ENCODE peak calls at places on chromosome 1, in four cellular contexts. D, X, B and U are unnamed samples.
A peak's percentile ranks its signal among the peaks of the same experiment; 100 is the strongest.

GRCh38 chr1:245154429-245155185 is at the start of gene KIF26B:
- DNase-seq in D (peak; percentile 67), X (peak; percentile 63), B (peak; percentile 76), U (peak; percentile 82)

GRCh38 chr1:51877434-51878306 is 857 bp downstream of the NRDC start:
- DNase-seq in D (peak; percentile 45), X (peak; percentile 53), B (peak; percentile 73), U (peak; percentile 66)

GRCh38 chr1:202129453-202130274 is 6.9 kb downstream of the GPR37L1 start:
- DNase-seq in D (no peak), X (no peak), B (no peak), U (no peak)

GRCh38 chr1:203100163-203100867 is 14.5 kb upstream of the MYOG start:
- DNase-seq in D (no peak), X (no peak), B (no peak), U (no peak)

GRCh38 chr1:17676387-17677060 is 78.6 kb upstream of the ACTL8 start:
- DNase-seq in D (no peak), X (no peak), B (peak; percentile 34), U (no peak)

GRCh38 chr1:229164836-229165285 is 106.0 kb upstream of the RAB4A start:
- DNase-seq in D (no peak), X (no peak), B (no peak), U (no peak)

GRCh38 chr1:205107327-205107726 is 14.5 kb downstream of the RBBP5 start:
- DNase-seq in D (no peak), X (no peak), B (no peak), U (no peak)

GRCh38 chr1:33119050-33119449 is 38.1 kb downstream of the AZIN2 start:
- DNase-seq in D (no peak), X (no peak), B (no peak), U (no peak)

GRCh38 chr1:24914226-24915069 is 15.6 kb downstream of the RUNX3 start:
- DNase-seq in D (no peak), X (peak; percentile 70), B (peak; percentile 66), U (no peak)

GRCh38 chr1:161480381-161481035 is 24.7 kb upstream of the FCGR2A start:
- DNase-seq in D (peak; percentile 86), X (no peak), B (no peak), U (no peak)

GRCh38 chr1:41509270-41509671 is 24.8 kb upstream of the EDN2 start:
- DNase-seq in D (no peak), X (no peak), B (no peak), U (no peak)

GRCh38 chr1:160400284-160400645 is at the start of gene VANGL2:
- DNase-seq in D (peak; percentile 38), X (peak; percentile 44), B (peak; percentile 35), U (peak; percentile 81)

GRCh38 chr1:228377664-228378452 is 28.8 kb downstream of the TRIM11 start:
- DNase-seq in D (no peak), X (no peak), B (no peak), U (no peak)

GRCh38 chr1:22708777-22709176 is 1.9 kb upstream of the EPHB2 start:
- DNase-seq in D (no peak), X (no peak), B (no peak), U (no peak)

GRCh38 chr1:77354996-77355395 is 73.2 kb downstream of the AK5 start:
- DNase-seq in D (no peak), X (no peak), B (peak; percentile 18), U (peak; percentile 52)

GRCh38 chr1:45299981-45300668 is 26.6 kb upstream of the HPDL start:
- DNase-seq in D (peak; percentile 44), X (peak; percentile 49), B (peak; percentile 86), U (peak; percentile 89)

GRCh38 chr1:166089804-166090203 is 77.0 kb downstream of the FAM78B start:
- DNase-seq in D (no peak), X (no peak), B (no peak), U (no peak)

GRCh38 chr1:176195547-176195946 is 11.5 kb downstream of the COP1 start:
- DNase-seq in D (no peak), X (no peak), B (no peak), U (no peak)

GRCh38 chr1:176241385-176242015 is 34.4 kb upstream of the COP1 start:
- DNase-seq in D (peak; percentile 89), X (peak; percentile 3), B (peak; percentile 96), U (peak; percentile 80)

GRCh38 chr1:199898654-199899053 is 128.9 kb upstream of the NR5A2 start:
- DNase-seq in D (no peak), X (peak; percentile 15), B (peak; percentile 6), U (no peak)

GRCh38 chr1:69671363-69672010 is 103.8 kb downstream of the LRRC7 start:
- DNase-seq in D (peak; percentile 8), X (peak; percentile 70), B (peak; percentile 22), U (no peak)

GRCh38 chr1:153534933-153535663 is 693 bp downstream of the S100A6 start:
- DNase-seq in D (no peak), X (no peak), B (peak; percentile 75), U (peak; percentile 63)

GRCh38 chr1:17161137-17161700 is 42.0 kb upstream of the PADI2 start:
- DNase-seq in D (no peak), X (no peak), B (peak; percentile 39), U (no peak)

DNA sequence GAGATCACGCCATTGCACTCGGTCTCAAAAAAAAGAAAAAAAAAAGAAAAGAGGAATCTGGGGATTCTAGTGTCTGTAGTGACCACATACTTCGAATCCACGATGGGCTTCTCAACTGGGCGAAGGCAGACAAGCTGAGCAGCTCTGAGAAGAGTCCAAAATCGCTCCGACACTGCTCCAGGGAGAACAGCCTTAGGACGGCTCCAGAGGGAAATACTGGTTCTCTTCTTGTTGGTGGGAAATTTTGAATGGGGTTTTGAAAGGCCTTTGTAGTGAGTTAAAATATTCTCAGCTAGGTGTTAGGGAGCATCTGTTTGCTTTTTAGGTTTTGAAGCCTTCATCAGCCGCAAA is 18.3 kb upstream of the HJV start:
- DNase-seq in D (peak; percentile 6), X (no peak), B (no peak), U (no peak)
- H3K9ac ChIP-seq in D (no peak overlapping the region), X (no peak overlapping the region), B (no peak overlapping the region), U (peak overlapping the region; percentile 5)

GRCh38 chr1:95668165-95668564 is 434.2 kb downstream of the RWDD3 start:
- DNase-seq in D (no peak), X (no peak), B (no peak), U (no peak)
- H3K27me3 ChIP-seq in D (no peaks in the 10 kb centered on the region), X (no peaks in the 10 kb centered on the region), B (no peaks in the 10 kb centered on the region), U (no peaks in the 10 kb centered on the region)

DNA sequence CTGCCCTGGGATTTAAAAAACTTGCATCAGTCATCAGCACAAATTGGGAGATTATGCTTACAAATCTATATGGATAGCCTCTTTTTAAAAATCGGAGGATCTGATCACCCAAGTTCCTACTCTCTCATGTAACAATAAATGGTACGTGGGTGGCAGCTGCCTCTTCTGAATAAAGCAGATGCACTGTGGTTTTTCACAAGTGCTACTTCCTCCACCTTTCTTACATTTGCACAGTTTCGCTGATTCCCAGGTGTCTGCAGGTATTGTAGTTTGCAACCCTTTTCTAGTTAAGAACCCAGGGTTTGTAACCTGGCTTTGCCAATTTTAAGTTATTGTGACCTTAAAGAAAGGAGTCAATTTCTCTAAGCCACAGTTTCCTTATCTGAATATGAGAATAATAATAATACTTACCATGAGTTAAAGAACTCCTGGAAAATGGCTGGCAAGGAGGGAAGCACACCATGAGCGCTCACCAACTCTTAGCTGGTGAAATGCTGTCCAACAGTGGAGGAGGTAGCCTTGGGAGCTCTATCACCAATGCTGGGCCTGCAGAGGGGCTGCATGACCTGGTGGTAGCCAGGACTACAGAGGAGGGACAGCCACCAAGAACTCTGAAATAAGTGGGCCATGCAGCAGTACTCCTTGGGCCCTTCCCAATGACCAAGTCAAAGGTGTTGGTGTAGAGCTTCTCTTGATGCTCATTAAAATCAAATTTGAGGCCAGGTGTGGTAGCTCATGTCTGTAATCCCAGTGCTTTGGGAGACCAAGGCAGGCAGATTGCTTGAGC is 30.2 kb upstream of the KCNA2 start:
- DNase-seq in D (no peak), X (no peak), B (no peak), U (no peak)
- H3K9ac ChIP-seq in D (no peak overlapping the region), X (no peak overlapping the region), B (no peak overlapping the region), U (no peak overlapping the region)

DNA sequence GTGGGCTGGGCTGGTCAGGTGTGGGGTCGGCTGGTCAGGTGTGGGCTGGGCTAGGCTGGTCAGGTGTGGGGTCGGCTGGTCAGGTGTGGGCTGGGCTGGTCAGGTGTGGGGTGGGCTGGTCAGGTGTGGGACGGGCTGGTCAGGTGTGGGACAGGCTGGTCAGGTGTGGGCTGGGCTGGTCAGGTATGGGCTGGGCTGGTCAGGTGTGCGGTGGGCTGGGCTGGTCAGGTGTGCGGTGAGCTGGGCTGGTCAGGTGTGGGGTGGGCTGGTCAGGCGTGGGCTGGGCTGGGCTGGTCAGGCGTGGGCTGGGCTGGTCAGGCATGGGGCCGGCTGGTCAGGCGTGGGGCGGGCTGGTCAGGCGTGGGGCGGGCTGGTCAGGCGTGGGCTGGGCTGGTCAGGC is 6.3 kb upstream of the FNDC10 start:
- DNase-seq in D (no peak), X (no peak), B (no peak), U (no peak)
- H3K27me3 ChIP-seq in D (no peaks in the 10 kb centered on the region), X (peaks cover 2% of the 10 kb centered on the region), B (no peaks in the 10 kb centered on the region), U (peaks cover 7% of the 10 kb centered on the region)

GRCh38 chr1:109134423-109134822 is 20.5 kb downstream of the ELAPOR1 start:
- DNase-seq in D (no peak), X (no peak), B (no peak), U (no peak)
- H3K9ac ChIP-seq in D (no peak overlapping the region), X (no peak overlapping the region), B (no peak overlapping the region), U (no peak overlapping the region)

DNA sequence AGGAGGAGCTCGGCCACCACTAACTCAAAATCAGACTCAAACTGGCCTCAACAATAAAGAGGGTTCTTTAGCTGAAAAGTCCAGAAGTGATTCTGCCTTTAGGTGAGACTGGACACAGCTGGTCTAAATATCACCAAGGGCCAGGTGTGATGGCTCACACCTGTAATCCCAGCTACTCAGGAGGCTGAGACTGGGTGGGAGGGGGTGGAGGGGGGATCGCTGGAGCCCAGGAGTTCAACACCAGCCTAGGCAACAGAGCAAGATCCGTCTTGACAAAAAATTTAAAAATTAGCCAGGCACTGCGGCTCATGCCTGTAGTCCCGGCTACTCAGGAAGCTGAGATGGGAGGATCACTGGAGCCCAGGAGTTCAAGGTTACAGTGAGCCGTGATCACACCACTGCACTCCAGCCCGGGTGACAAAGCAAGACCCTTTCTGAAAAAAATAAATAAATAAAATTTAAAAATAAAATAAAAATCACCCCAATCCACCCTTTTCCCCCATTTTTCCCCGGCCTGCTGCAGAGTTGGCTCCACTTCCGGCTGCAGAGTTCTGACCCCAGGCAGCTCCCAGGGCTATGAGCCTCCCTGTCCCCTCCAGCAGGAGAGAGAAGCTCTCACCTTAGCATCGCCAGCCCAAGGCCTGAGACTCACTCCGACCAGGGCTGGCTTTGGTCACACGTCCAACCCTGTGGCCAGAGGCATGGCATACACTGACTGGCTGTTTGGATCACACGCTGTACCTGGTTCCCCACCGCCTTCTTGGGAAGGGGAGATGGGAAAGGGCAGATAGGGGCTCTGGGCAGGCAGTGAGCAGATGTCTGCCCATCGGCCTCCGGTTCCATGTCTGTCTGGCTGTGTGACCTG is 87.3 kb upstream of the IFFO2 start:
- DNase-seq in D (no peak), X (no peak), B (no peak), U (no peak)
- H3K27me3 ChIP-seq in D (no peaks in the 10 kb centered on the region), X (no peaks in the 10 kb centered on the region), B (no peaks in the 10 kb centered on the region), U (peaks cover 37% of the 10 kb centered on the region)

GRCh38 chr1:59074574-59074973 is 222.3 kb upstream of the FGGY start:
- DNase-seq in D (no peak), X (no peak), B (no peak), U (no peak)

GRCh38 chr1:59072017-59072947 is 224.6 kb upstream of the FGGY start:
- DNase-seq in D (no peak), X (no peak), B (no peak), U (no peak)

GRCh38 chr1:59075021-59075420 is 221.9 kb upstream of the FGGY start:
- DNase-seq in D (no peak), X (no peak), B (no peak), U (no peak)

GRCh38 chr1:59070607-59071006 is 226.3 kb upstream of the FGGY start:
- DNase-seq in D (no peak), X (no peak), B (no peak), U (no peak)

GRCh38 chr1:59071289-59071688 is 225.6 kb upstream of the FGGY start:
- DNase-seq in D (no peak), X (no peak), B (no peak), U (no peak)
- H3K9ac ChIP-seq in D (no peak overlapping the region), X (no peak overlapping the region), B (no peak overlapping the region), U (no peak overlapping the region)